ENCODE peak calls at places on chromosomes 16 and 17, in seven cellular contexts. F is H1, T is K562, O is right lobe of liver, U is upper lobe of left lung, D is stomach, N is Peyer's patch. X is an unnamed sample.

GRCh38 chr17:79833744-79834574 is 5.3 kb downstream of the CBX4 start:
- DNase-seq in F (peak), T (peak), O (no peak), U (no peak), D (no peak), N (no peak), X (peak)

GRCh38 chr16:4021070-4021779 is 95.0 kb downstream of the ADCY9 start:
- DNase-seq in F (no peak), T (no peak), O (peak), U (peak), D (peak), N (peak), X (no peak)

GRCh38 chr16:51607202-51607756 is 456.2 kb upstream of the SALL1 start:
- DNase-seq in F (no peak), T (no peak), O (no peak), U (no peak), D (no peak), N (no peak), X (no peak)

GRCh38 chr16:74275031-74275636 is 21.5 kb upstream of the PSMD7 start:
- DNase-seq in F (no peak), T (peak), O (no peak), U (no peak), D (no peak), N (no peak), X (no peak)

GRCh38 chr17:80568246-80568645 is 23.6 kb downstream of the RPTOR start:
- DNase-seq in F (no peak), T (no peak), O (no peak), U (no peak), D (no peak), N (no peak), X (no peak)

GRCh38 chr17:915416-916201 is 64.0 kb downstream of the NXN start:
- DNase-seq in F (no peak), T (no peak), O (no peak), U (peak), D (no peak), N (no peak), X (no peak)

GRCh38 chr17:57766307-57766943 is 21.3 kb upstream of the CCDC182 start:
- DNase-seq in F (no peak), T (no peak), O (no peak), U (no peak), D (no peak), N (no peak), X (no peak)

GRCh38 chr16:70717065-70717464 is 31.2 kb upstream of the MTSS2 start:
- DNase-seq in F (no peak), T (no peak), O (no peak), U (no peak), D (no peak), N (no peak), X (no peak)

GRCh38 chr17:67521773-67522069 is 144.6 kb downstream of the PITPNC1 start:
- DNase-seq in F (no peak), T (no peak), O (no peak), U (no peak), D (no peak), N (no peak), X (no peak)

GRCh38 chr17:32865141-32865540 is 11.8 kb downstream of the MYO1D start:
- DNase-seq in F (no peak), T (no peak), O (no peak), U (no peak), D (no peak), N (no peak), X (no peak)

GRCh38 chr16:72787519-72788268 is 260.2 kb downstream of the ZFHX3 start:
- DNase-seq in F (peak), T (no peak), O (no peak), U (peak), D (peak), N (peak), X (peak)

GRCh38 chr16:46908540-46909372 is 24.6 kb downstream of the GPT2 start:
- DNase-seq in F (peak), T (peak), O (no peak), U (peak), D (peak), N (no peak), X (peak)

GRCh38 chr16:4970010-4970409 is 11.9 kb downstream of the SEC14L5 start:
- DNase-seq in F (no peak), T (no peak), O (no peak), U (no peak), D (no peak), N (no peak), X (no peak)

GRCh38 chr16:7792346-7792745 is 459.7 kb downstream of the RBFOX1 start:
- DNase-seq in F (no peak), T (no peak), O (no peak), U (no peak), D (no peak), N (no peak), X (no peak)

GRCh38 chr17:17059301-17059890 is 17.1 kb downstream of the MPRIP start:
- DNase-seq in F (no peak), T (no peak), O (no peak), U (peak), D (no peak), N (no peak), X (no peak)

GRCh38 chr17:75869282-75870141 is 8.9 kb downstream of the TRIM47 start:
- DNase-seq in F (no peak), T (no peak), O (no peak), U (no peak), D (no peak), N (peak), X (no peak)

GRCh38 chr16:70661918-70662641 is 15.7 kb downstream of the IL34 start:
- DNase-seq in F (no peak), T (no peak), O (no peak), U (no peak), D (no peak), N (no peak), X (peak)

GRCh38 chr17:17855976-17856375 is 19.2 kb upstream of the SREBF1 start:
- DNase-seq in F (no peak), T (no peak), O (no peak), U (no peak), D (no peak), N (no peak), X (no peak)

GRCh38 chr17:49746791-49747490 is 17.0 kb downstream of the FAM117A start:
- DNase-seq in F (no peak), T (no peak), O (no peak), U (no peak), D (no peak), N (no peak), X (no peak)

GRCh38 chr16:867421-868385 is 67.2 kb upstream of the GNG13 start:
- DNase-seq in F (no peak), T (no peak), O (peak), U (no peak), D (no peak), N (no peak), X (no peak)

GRCh38 chr17:41060052-41060604 is at the start of gene KRTAP2-3:
- DNase-seq in F (no peak), T (no peak), O (no peak), U (no peak), D (no peak), N (no peak), X (no peak)

GRCh38 chr16:47018223-47018891 is 44.9 kb upstream of the DNAJA2 start:
- DNase-seq in F (no peak), T (peak), O (peak), U (peak), D (peak), N (peak), X (no peak)

GRCh38 chr17:77353684-77354419 is 213.1 kb downstream of the SEC14L1 start:
- DNase-seq in F (no peak), T (no peak), O (no peak), U (no peak), D (peak), N (no peak), X (no peak)

GRCh38 chr17:58447039-58447975 is 30.0 kb upstream of the RNF43 start:
- DNase-seq in F (peak), T (peak), O (peak), U (peak), D (peak), N (peak), X (no peak)

GRCh38 chr17:4449736-4450135 is 16.0 kb downstream of the SPNS3 start:
- DNase-seq in F (no peak), T (no peak), O (no peak), U (peak), D (peak), N (no peak), X (no peak)

GRCh38 chr16:12132290-12132689 is 155.8 kb downstream of the SNX29 start:
- DNase-seq in F (no peak), T (no peak), O (no peak), U (no peak), D (no peak), N (no peak), X (no peak)

GRCh38 chr17:55524440-55525220 is 13.4 kb upstream of the SMIM36 start:
- DNase-seq in F (no peak), T (no peak), O (no peak), U (no peak), D (no peak), N (no peak), X (no peak)

GRCh38 chr16:52592216-52592592 is 45.3 kb upstream of the TOX3 start:
- DNase-seq in F (no peak), T (no peak), O (no peak), U (no peak), D (no peak), N (no peak), X (no peak)

GRCh38 chr16:71709231-71709781 is 15.2 kb downstream of the PHLPP2 start:
- DNase-seq in F (no peak), T (no peak), O (no peak), U (no peak), D (no peak), N (no peak), X (no peak)

GRCh38 chr16:70572050-70572925 is 48.7 kb downstream of the SF3B3 start:
- DNase-seq in F (no peak), T (no peak), O (no peak), U (no peak), D (no peak), N (no peak), X (no peak)

GRCh38 chr17:63317166-63317845 is 128.8 kb downstream of the CYB561 start:
- DNase-seq in F (no peak), T (no peak), O (no peak), U (no peak), D (no peak), N (no peak), X (no peak)

GRCh38 chr17:30517786-30518185 is 40.6 kb downstream of the GOSR1 start:
- DNase-seq in F (no peak), T (no peak), O (no peak), U (no peak), D (no peak), N (no peak), X (no peak)

GRCh38 chr17:77963441-77963840 is 4.9 kb downstream of the TNRC6C start:
- DNase-seq in F (no peak), T (peak), O (no peak), U (no peak), D (no peak), N (no peak), X (peak)

GRCh38 chr16:57826040-57826434 is 23.7 kb upstream of the KIFC3 start:
- DNase-seq in F (no peak), T (no peak), O (peak), U (no peak), D (no peak), N (no peak), X (no peak)

GRCh38 chr16:57822861-57823260 is 20.6 kb upstream of the KIFC3 start:
- DNase-seq in F (no peak), T (no peak), O (no peak), U (no peak), D (no peak), N (no peak), X (no peak)

GRCh38 chr16:57823836-57824235 is 21.5 kb upstream of the KIFC3 start:
- DNase-seq in F (no peak), T (no peak), O (peak), U (no peak), D (no peak), N (no peak), X (no peak)

GRCh38 chr16:57825298-57826039 is 23.2 kb upstream of the KIFC3 start:
- DNase-seq in F (no peak), T (no peak), O (peak), U (no peak), D (no peak), N (no peak), X (no peak)

GRCh38 chr16:57824880-57825279 is 22.6 kb upstream of the KIFC3 start:
- DNase-seq in F (no peak), T (no peak), O (peak), U (peak), D (no peak), N (no peak), X (no peak)
- H3K27ac ChIP-seq in F (no peak), T (no peak), O (no peak), U (no peak), D (no peak), N (no peak), X (no peak)

GRCh38 chr16:23354246-23354645 is 52.1 kb downstream of the SCNN1B start:
- DNase-seq in F (no peak), T (peak), O (no peak), U (no peak), D (no peak), N (no peak), X (no peak)

GRCh38 chr16:23355106-23355670 is 53.1 kb downstream of the SCNN1B start:
- DNase-seq in F (no peak), T (no peak), O (no peak), U (no peak), D (no peak), N (no peak), X (no peak)

GRCh38 chr16:23356941-23357340 is 54.8 kb downstream of the SCNN1B start:
- DNase-seq in F (no peak), T (no peak), O (no peak), U (no peak), D (no peak), N (no peak), X (no peak)

GRCh38 chr16:23359092-23359760 is 57.1 kb downstream of the SCNN1B start:
- DNase-seq in F (no peak), T (no peak), O (peak), U (no peak), D (no peak), N (no peak), X (no peak)

DNA sequence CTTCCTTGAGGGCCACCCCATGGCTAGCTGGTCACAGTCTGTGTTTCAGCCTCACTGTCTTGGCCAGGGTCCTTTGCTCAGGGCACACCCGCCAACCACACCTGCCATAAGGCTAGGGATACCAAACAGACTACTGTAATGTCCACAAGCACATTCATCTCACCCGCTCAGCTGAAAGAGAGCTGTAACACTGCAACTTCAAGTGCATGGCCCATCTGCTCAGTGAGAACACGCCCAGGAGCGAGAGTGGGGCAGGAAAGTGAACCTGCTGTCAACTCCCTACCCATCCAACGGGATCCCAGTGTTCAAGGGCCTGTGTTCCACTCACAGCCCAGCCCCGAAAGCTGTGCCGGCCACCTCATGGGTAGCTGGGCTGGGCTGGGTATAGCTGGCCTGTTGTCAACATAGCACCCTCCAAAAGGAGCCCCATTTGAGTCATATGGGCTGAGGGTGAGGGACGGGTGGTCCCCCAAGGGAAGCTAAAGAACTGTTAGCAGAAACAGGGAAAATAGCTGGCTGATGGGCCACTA is 55.7 kb downstream of the SCNN1B start:
- DNase-seq in F (no peak), T (no peak), O (no peak), U (no peak), D (no peak), N (no peak), X (no peak)
- TF ChIP-seq CTCF in F (no peak), T (no peak), O (no peak), U (no peak), D (no peak), N (no peak), X (no peak)

DNA sequence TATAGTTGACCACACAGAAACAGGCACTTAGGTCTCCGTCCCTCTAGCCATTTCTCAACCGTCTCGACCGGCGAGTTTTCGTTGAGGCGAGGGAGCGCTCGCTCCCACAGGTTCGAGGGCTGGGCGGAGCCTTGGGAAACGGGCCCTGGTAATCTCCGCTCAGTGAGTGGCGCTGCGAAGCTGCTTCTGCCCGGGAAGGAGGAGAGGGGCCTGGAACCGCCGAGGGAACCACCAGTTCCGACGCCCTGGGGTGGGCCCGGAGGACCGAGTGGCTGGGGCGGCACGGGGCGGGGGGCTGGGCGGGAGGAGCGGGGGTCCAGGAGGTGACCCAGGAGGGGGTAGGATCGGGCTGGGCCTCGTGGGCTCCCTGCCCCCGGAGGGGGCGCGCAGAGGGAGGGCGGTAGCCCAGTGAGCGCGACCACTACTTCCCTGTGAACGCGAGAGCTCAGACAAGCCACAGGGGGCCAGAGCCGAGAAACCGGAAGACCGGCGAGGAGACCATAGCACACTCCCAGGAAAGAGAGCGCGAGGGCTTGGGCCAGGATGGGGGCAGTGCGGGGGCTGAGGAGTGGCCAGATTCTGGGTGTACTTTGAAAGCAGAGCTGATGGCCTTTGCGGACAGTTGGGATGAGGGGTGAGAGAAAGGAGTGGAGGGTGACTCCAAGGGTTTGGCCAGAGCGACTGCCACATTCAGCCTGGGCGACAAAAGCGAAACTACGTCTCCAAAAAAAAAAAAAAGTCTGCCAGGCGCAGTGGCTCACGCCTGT is 29.9 kb upstream of the ARL4D start:
- DNase-seq in F (peak), T (no peak), O (peak), U (peak), D (peak), N (peak), X (peak)
- TF ChIP-seq POLR2A in F (peak), T (no peak), O (peak), U (no peak), D (no peak), N (peak), X (peak)

GRCh38 chr16:87318158-87318644 is 1.0 kb upstream of the C16orf95 start:
- DNase-seq in F (no peak), T (peak), O (peak), U (peak), D (no peak), N (peak), X (peak)

GRCh38 chr16:87316923-87317765 is at the start of gene C16orf95:
- DNase-seq in F (peak), T (peak), O (peak), U (peak), D (peak), N (peak), X (peak)

GRCh38 chr16:87316450-87316922 is 706 bp downstream of the C16orf95 start:
- DNase-seq in F (no peak), T (no peak), O (no peak), U (no peak), D (no peak), N (no peak), X (no peak)

GRCh38 chr16:87319011-87319410 is 1.8 kb upstream of the C16orf95 start:
- DNase-seq in F (no peak), T (no peak), O (no peak), U (no peak), D (no peak), N (no peak), X (no peak)

GRCh38 chr16:87317766-87318121 is 552 bp upstream of the C16orf95 start:
- DNase-seq in F (no peak), T (peak), O (peak), U (peak), D (peak), N (no peak), X (peak)
- H3K27ac ChIP-seq in F (peak), T (peak), O (peak), U (peak), D (peak), N (peak), X (peak)

GRCh38 chr16:79415983-79416641 is 184.4 kb downstream of the MAF start:
- DNase-seq in F (no peak), T (no peak), O (no peak), U (no peak), D (no peak), N (no peak), X (no peak)
- TF ChIP-seq CTCF in F (no peak), T (no peak), O (no peak), U (no peak), D (no peak), N (no peak), X (no peak)

GRCh38 chr17:82216301-82217119 is 3.9 kb upstream of the CCDC57 start:
- DNase-seq in F (no peak), T (no peak), O (peak), U (peak), D (peak), N (peak), X (no peak)
- TF ChIP-seq POLR2A in F (no peak), T (no peak), O (peak), U (no peak), D (no peak), N (no peak), X (no peak)

GRCh38 chr17:19386276-19386863 is 620 bp downstream of the MFAP4 start:
- DNase-seq in F (no peak), T (no peak), O (no peak), U (peak), D (peak), N (no peak), X (peak)
- H3K27ac ChIP-seq in F (no peak), T (no peak), O (no peak), U (peak), D (peak), N (peak), X (peak)